ENCODE peak calls at places on chromosome 9, in seven cellular contexts. E is iris pigment epithelial cell; Z is posterior cingulate gyrus; F is HS-5; Y is CD4-positive, alpha-beta T cell; N is CD8-positive, alpha-beta T cell; W is psoas muscle. L is an unnamed sample.

GRCh38 chr9:25481377-25481776 is 196.9 kb downstream of the TUSC1 start:
- DNase-seq in E (no peak), Z (no peak), F (no peak), Y (no peak), N (no peak), W (no peak), L (no peak)

GRCh38 chr9:30774326-30774725 is 1610.1 kb upstream of the ACO1 start:
- DNase-seq in E (no peak), Z (no peak), F (no peak), Y (no peak), N (no peak), W (no peak), L (no peak)

GRCh38 chr9:120854596-120855327 is 12.0 kb upstream of the PSMD5 start:
- DNase-seq in E (no peak), Z (no peak), F (no peak), Y (no peak), N (no peak), W (no peak), L (no peak)

GRCh38 chr9:110443878-110444245 is 106.2 kb upstream of the TXNDC8 start:
- DNase-seq in E (peak), Z (no peak), F (peak), Y (no peak), N (no peak), W (no peak), L (no peak)

GRCh38 chr9:84404095-84404686 is 63.6 kb upstream of the SLC28A3 start:
- DNase-seq in E (no peak), Z (no peak), F (no peak), Y (no peak), N (no peak), W (no peak), L (no peak)

GRCh38 chr9:132536124-132536523 is 46.3 kb upstream of the BARHL1 start:
- DNase-seq in E (no peak), Z (no peak), F (no peak), Y (no peak), N (no peak), W (no peak), L (no peak)

GRCh38 chr9:75027187-75028107 is 646 bp downstream of the CARNMT1 start:
- DNase-seq in E (peak), Z (peak), F (peak), Y (peak), N (peak), W (peak), L (no peak)

GRCh38 chr9:124411514-124412227 is 3.6 kb downstream of the PSMB7 start:
- DNase-seq in E (peak), Z (no peak), F (peak), Y (no peak), N (no peak), W (no peak), L (no peak)

GRCh38 chr9:76905984-76906861 is at the start of gene PRUNE2:
- DNase-seq in E (peak), Z (peak), F (no peak), Y (no peak), N (no peak), W (peak), L (peak)

GRCh38 chr9:107874591-107875374 is 385.2 kb upstream of the KLF4 start:
- DNase-seq in E (no peak), Z (no peak), F (no peak), Y (no peak), N (no peak), W (no peak), L (no peak)

GRCh38 chr9:121267689-121268597 is at the start of gene GSN:
- DNase-seq in E (peak), Z (peak), F (no peak), Y (no peak), N (peak), W (peak), L (peak)

GRCh38 chr9:107274953-107275422 is 8.1 kb upstream of the RAD23B start:
- DNase-seq in E (peak), Z (no peak), F (peak), Y (no peak), N (no peak), W (no peak), L (peak)

GRCh38 chr9:100700689-100701318 is 122.9 kb downstream of the CAVIN4 start:
- DNase-seq in E (peak), Z (no peak), F (no peak), Y (no peak), N (no peak), W (no peak), L (no peak)

GRCh38 chr9:124239249-124240073 is 18.3 kb upstream of the NEK6 start:
- DNase-seq in E (no peak), Z (no peak), F (no peak), Y (no peak), N (no peak), W (no peak), L (no peak)

GRCh38 chr9:101705135-101705661 is 33.2 kb downstream of the GRIN3A start:
- DNase-seq in E (peak), Z (peak), F (no peak), Y (no peak), N (no peak), W (peak), L (peak)

GRCh38 chr9:84867171-84867570 is 197.6 kb downstream of the NTRK2 start:
- DNase-seq in E (no peak), Z (no peak), F (no peak), Y (no peak), N (no peak), W (no peak), L (no peak)

GRCh38 chr9:92764381-92764987 is at the start of gene BICD2:
- DNase-seq in E (no peak), Z (no peak), F (no peak), Y (no peak), N (no peak), W (no peak), L (peak)

GRCh38 chr9:7554699-7555098 is 244.9 kb downstream of the DMAC1 start:
- DNase-seq in E (no peak), Z (no peak), F (no peak), Y (no peak), N (no peak), W (no peak), L (no peak)

GRCh38 chr9:93911871-93912554 is 43.1 kb downstream of the BARX1 start:
- DNase-seq in E (no peak), Z (no peak), F (no peak), Y (no peak), N (no peak), W (no peak), L (no peak)

L was measured in kidney glomerular epithelial cell.